ENCODE peak calls at places on chromosome 14, in six cellular contexts. Y is transverse colon, X is bronchial epithelial cell, V is HFFc6, H is fibroblast of pulmonary artery, E is astrocyte of the spinal cord. P is an unnamed sample.

GRCh38 chr14:99889268-99889667 is 96.1 kb downstream of the EML1 start:
- DNase-seq in Y (no peak), X (no peak), V (no peak), H (no peak), E (no peak), P (no peak)

GRCh38 chr14:64196668-64197411 is 97.3 kb downstream of the ESR2 start:
- DNase-seq in Y (no peak), X (no peak), V (peak), H (peak), E (peak), P (peak)

GRCh38 chr14:46490150-46490769 is 161.3 kb downstream of the RPL10L start:
- DNase-seq in Y (no peak), X (peak), V (no peak), H (no peak), E (no peak), P (no peak)

GRCh38 chr14:94145902-94146527 is 16.6 kb upstream of the IFI27L2 start:
- DNase-seq in Y (no peak), X (peak), V (no peak), H (no peak), E (no peak), P (no peak)

GRCh38 chr14:84006643-84007137 is 1523.3 kb upstream of the FLRT2 start:
- DNase-seq in Y (no peak), X (no peak), V (no peak), H (peak), E (no peak), P (no peak)

GRCh38 chr14:33768458-33768830 is 182.4 kb downstream of the EGLN3 start:
- DNase-seq in Y (no peak), X (no peak), V (no peak), H (peak), E (no peak), P (no peak)

GRCh38 chr14:92687681-92688433 is 60.6 kb downstream of the LGMN start:
- DNase-seq in Y (no peak), X (no peak), V (no peak), H (no peak), E (peak), P (peak)

GRCh38 chr14:43939836-43940235 is 567.2 kb downstream of the FSCB start:
- DNase-seq in Y (no peak), X (no peak), V (no peak), H (no peak), E (no peak), P (no peak)

GRCh38 chr14:91369628-91370445 is 47.8 kb downstream of the CCDC88C start:
- DNase-seq in Y (no peak), X (peak), V (no peak), H (no peak), E (no peak), P (no peak)

GRCh38 chr14:90777830-90778467 is 38.3 kb downstream of the TTC7B start:
- DNase-seq in Y (no peak), X (no peak), V (no peak), H (no peak), E (no peak), P (no peak)

GRCh38 chr14:38138581-38139138 is 69.0 kb upstream of the SSTR1 start:
- DNase-seq in Y (no peak), X (no peak), V (peak), H (no peak), E (no peak), P (no peak)

GRCh38 chr14:44966601-44967336 is 4.8 kb downstream of the TOGARAM1 start:
- DNase-seq in Y (no peak), X (no peak), V (no peak), H (peak), E (no peak), P (no peak)

GRCh38 chr14:104421401-104421821 is 158.2 kb upstream of the C14orf180 start:
- DNase-seq in Y (no peak), X (no peak), V (no peak), H (no peak), E (no peak), P (no peak)

GRCh38 chr14:104419865-104420458 is 159.6 kb upstream of the C14orf180 start:
- DNase-seq in Y (no peak), X (no peak), V (no peak), H (no peak), E (no peak), P (no peak)

GRCh38 chr14:22886500-22887259 is 3.7 kb downstream of the REM2 start:
- DNase-seq in Y (peak), X (peak), V (no peak), H (peak), E (peak), P (peak)

GRCh38 chr14:70555890-70556289 is 21.1 kb upstream of the ADAM20 start:
- DNase-seq in Y (no peak), X (peak), V (no peak), H (peak), E (no peak), P (no peak)

GRCh38 chr14:95548328-95548929 is 13.6 kb downstream of the GLRX5 start:
- DNase-seq in Y (no peak), X (no peak), V (no peak), H (no peak), E (no peak), P (no peak)

GRCh38 chr14:93997082-93997481 is at the start of gene CCDC197:
- DNase-seq in Y (no peak), X (peak), V (no peak), H (no peak), E (no peak), P (no peak)

GRCh38 chr14:22448035-22448904 is 140.8 kb downstream of the DAD1 start:
- DNase-seq in Y (no peak), X (no peak), V (no peak), H (no peak), E (peak), P (no peak)

GRCh38 chr14:104794099-104794498 is 1.4 kb downstream of the AKT1 start:
- DNase-seq in Y (peak), X (peak), V (peak), H (peak), E (peak), P (peak)

GRCh38 chr14:55535521-55536207 is 44.3 kb upstream of the KTN1 start:
- DNase-seq in Y (no peak), X (peak), V (no peak), H (no peak), E (peak), P (no peak)

GRCh38 chr14:77098470-77099353 is 654 bp downstream of the CIPC start:
- DNase-seq in Y (peak), X (no peak), V (no peak), H (no peak), E (no peak), P (no peak)

GRCh38 chr14:97002454-97002853 is 205.3 kb downstream of the VRK1 start:
- DNase-seq in Y (no peak), X (no peak), V (no peak), H (no peak), E (no peak), P (no peak)

DNA sequence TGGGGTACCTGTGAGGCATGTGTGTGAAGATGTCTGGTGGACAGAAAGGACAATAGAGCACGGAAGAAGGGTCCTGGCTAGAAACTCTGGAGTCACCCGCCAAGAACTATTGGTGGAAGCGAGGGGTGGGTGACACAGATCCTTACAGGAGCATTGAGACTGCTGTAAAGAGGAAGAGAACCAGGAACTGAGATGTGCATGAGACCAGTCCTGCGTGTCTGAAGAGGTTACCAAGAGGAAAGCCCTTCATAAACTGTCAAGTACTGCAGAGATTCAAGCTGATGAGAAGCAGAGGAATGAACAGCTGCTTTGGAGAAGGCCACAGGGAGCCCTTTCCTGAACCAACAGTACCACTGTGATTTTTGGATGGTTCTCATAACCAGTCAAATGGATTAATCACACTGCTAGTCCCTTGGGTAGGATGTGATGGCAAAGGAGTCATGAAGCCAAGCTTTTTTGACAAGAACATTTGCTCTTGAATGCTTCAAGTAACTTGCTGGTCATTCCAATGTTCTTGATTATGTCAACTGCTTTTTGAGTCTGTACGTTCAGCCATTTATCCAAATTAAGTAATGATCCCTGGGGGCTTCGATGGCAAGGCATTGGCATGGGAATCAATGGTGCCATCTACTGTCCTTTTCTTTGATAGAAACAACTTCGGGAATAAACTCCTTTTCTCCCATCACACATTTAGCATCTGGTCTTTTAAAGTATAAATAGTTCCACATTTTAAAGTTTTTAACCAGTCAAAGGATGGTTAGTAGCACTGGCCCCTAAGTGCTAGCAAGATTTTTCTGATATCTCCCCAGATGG is 42.9 kb downstream of the GPR135 start:
- DNase-seq in Y (no peak), X (no peak), V (no peak), H (peak), E (no peak), P (no peak)
- TF ChIP-seq CTCF in Y (no peak), X (no peak), V (peak), H (no peak), E (peak), P (no peak)

GRCh38 chr14:52222901-52223300 is 44.6 kb upstream of the PTGDR start:
- DNase-seq in Y (no peak), X (no peak), V (no peak), H (no peak), E (no peak), P (no peak)

GRCh38 chr14:52220924-52221802 is 46.3 kb upstream of the PTGDR start:
- DNase-seq in Y (no peak), X (no peak), V (no peak), H (no peak), E (no peak), P (no peak)

DNA sequence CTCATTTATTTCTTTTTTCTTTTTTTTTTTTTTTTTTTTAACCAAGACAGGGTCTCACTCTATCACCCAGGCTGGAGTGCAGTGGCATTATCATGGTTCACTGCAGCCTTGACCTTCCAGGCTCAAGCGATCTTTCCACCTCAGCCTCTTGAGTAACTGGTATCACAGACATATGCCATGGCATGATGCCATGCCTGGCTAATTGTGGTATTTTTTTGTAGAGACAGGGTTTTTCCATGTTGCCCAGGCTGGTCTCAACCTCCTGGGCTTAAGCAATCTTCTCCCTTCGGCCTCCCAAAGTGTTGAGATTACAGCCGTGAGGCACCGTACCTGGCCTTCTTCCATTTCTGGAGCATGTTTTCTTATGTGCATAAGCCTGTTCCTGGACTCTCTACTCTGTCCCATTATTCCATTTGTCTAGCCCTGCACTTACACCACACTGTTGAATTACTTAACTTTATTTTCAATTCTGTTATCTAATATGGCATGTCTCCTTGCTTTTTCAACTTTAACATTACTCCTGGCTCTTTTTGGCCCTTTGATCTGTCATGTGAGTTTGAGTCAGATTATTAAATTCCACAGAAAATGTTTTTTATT is 47.9 kb upstream of the PTGDR start:
- DNase-seq in Y (no peak), X (no peak), V (no peak), H (peak), E (no peak), P (no peak)
- TF ChIP-seq CTCF in Y (no peak), X (no peak), V (no peak), H (no peak), E (no peak), P (no peak)

DNA sequence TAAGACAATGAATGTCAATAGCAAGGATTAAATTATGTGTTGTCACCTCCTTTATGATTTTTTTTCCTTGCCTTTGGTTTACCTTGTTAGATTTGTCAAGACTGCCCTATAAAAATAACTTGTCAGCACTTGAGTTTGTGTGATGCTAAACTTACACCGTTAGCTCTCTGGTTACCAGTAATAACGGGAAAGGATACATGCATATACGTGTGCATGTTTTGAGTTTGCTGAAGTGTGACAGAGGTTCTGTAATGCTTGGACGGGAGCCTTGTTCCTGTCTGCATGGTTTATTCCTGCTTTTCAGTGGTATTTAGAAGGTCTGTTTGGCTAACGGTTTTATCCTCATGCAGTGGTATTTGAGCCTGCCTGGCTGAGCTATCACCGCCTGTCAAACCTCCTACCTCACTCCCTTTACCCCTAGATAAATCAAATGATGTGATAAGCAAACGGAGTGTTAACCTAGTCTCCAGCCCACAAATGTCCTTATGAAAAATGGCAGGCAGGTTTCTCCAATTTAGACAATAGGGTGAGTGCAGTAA is 305.6 kb downstream of the GALC start:
- DNase-seq in Y (no peak), X (no peak), V (no peak), H (no peak), E (no peak), P (no peak)
- TF ChIP-seq CTCF in Y (no peak), X (no peak), V (no peak), H (no peak), E (no peak), P (no peak)

GRCh38 chr14:58878740-58879139 is 241.0 kb downstream of the DACT1 start:
- DNase-seq in Y (no peak), X (peak), V (no peak), H (no peak), E (no peak), P (no peak)

GRCh38 chr14:58881433-58881832 is 243.7 kb downstream of the DACT1 start:
- DNase-seq in Y (no peak), X (no peak), V (no peak), H (no peak), E (no peak), P (no peak)

GRCh38 chr14:58887931-58888330 is 250.2 kb downstream of the DACT1 start:
- DNase-seq in Y (no peak), X (peak), V (no peak), H (no peak), E (no peak), P (no peak)

GRCh38 chr14:58882577-58883018 is 244.8 kb downstream of the DACT1 start:
- DNase-seq in Y (no peak), X (no peak), V (peak), H (peak), E (peak), P (peak)

GRCh38 chr14:58884442-58884841 is 246.7 kb downstream of the DACT1 start:
- DNase-seq in Y (no peak), X (no peak), V (no peak), H (no peak), E (no peak), P (no peak)
- TF ChIP-seq CTCF in Y (no peak), X (no peak), V (peak), H (peak), E (no peak), P (no peak)

GRCh38 chr14:68521557-68521901 is 271.3 kb downstream of the ZFP36L1 start:
- DNase-seq in Y (no peak), X (no peak), V (no peak), H (no peak), E (no peak), P (no peak)

GRCh38 chr14:68523994-68524725 is 268.7 kb downstream of the ZFP36L1 start:
- DNase-seq in Y (no peak), X (no peak), V (no peak), H (peak), E (no peak), P (no peak)

GRCh38 chr14:68523326-68523610 is 269.6 kb downstream of the ZFP36L1 start:
- DNase-seq in Y (no peak), X (no peak), V (no peak), H (no peak), E (no peak), P (no peak)

GRCh38 chr14:68521952-68522509 is 270.8 kb downstream of the ZFP36L1 start:
- DNase-seq in Y (no peak), X (no peak), V (no peak), H (no peak), E (no peak), P (no peak)

GRCh38 chr14:68522510-68523325 is 270.1 kb downstream of the ZFP36L1 start:
- DNase-seq in Y (no peak), X (no peak), V (no peak), H (peak), E (no peak), P (no peak)
- TF ChIP-seq CTCF in Y (no peak), X (no peak), V (no peak), H (peak), E (no peak), P (no peak)